ENCODE peak calls at places on chromosome 4, in six cellular contexts. Q, M, V, Y, X and B are unnamed samples.

GRCh38 chr4:145734576-145735329 is 54.8 kb downstream of the C4orf51 start:
- DNase-seq in Q (peak; percentile 27), M (peak; percentile 86), V (peak; percentile 45), Y (peak; percentile 23), X (peak; percentile 94), B (peak; percentile 75)

GRCh38 chr4:183335369-183335940 is 13.2 kb upstream of the CLDN24 start:
- DNase-seq in Q (no peak), M (peak; percentile 0), V (peak; percentile 8), Y (no peak), X (peak; percentile 91), B (no peak)

GRCh38 chr4:155009288-155009687 is 199.1 kb upstream of the NPY2R start:
- DNase-seq in Q (no peak), M (no peak), V (no peak), Y (no peak), X (no peak), B (no peak)

GRCh38 chr4:4428966-4429875 is 42.3 kb downstream of the NSG1 start:
- DNase-seq in Q (no peak), M (no peak), V (no peak), Y (no peak), X (no peak), B (no peak)

GRCh38 chr4:125677665-125678307 is 363.0 kb downstream of the FAT4 start:
- DNase-seq in Q (no peak), M (no peak), V (no peak), Y (no peak), X (peak; percentile 6), B (no peak)

GRCh38 chr4:73127839-73128448 is 58.4 kb upstream of the COX18 start:
- DNase-seq in Q (no peak), M (no peak), V (peak; percentile 8), Y (no peak), X (peak; percentile 17), B (no peak)

GRCh38 chr4:37066149-37066548 is 178.4 kb upstream of the NWD2 start:
- DNase-seq in Q (no peak), M (peak; percentile 63), V (no peak), Y (no peak), X (no peak), B (no peak)

GRCh38 chr4:167964766-167965373 is 127.5 kb upstream of the ANXA10 start:
- DNase-seq in Q (no peak), M (no peak), V (no peak), Y (no peak), X (peak; percentile 39), B (no peak)

GRCh38 chr4:1080432-1080831 is 32.9 kb downstream of the RNF212 start:
- DNase-seq in Q (no peak), M (no peak), V (no peak), Y (no peak), X (no peak), B (no peak)

GRCh38 chr4:1393866-1394265 is 12.4 kb downstream of the NKX1-1 start:
- DNase-seq in Q (no peak), M (peak; percentile 5), V (no peak), Y (no peak), X (no peak), B (no peak)

GRCh38 chr4:87005690-87006461 is 71.1 kb downstream of the AFF1 start:
- DNase-seq in Q (peak; percentile 51), M (no peak), V (no peak), Y (no peak), X (peak; percentile 44), B (no peak)

GRCh38 chr4:76035146-76035545 is 724 bp downstream of the CXCL11 start:
- DNase-seq in Q (no peak), M (no peak), V (no peak), Y (no peak), X (no peak), B (no peak)

GRCh38 chr4:67568820-67569219 is 10.3 kb downstream of the STAP1 start:
- DNase-seq in Q (no peak), M (no peak), V (no peak), Y (no peak), X (no peak), B (no peak)

GRCh38 chr4:154491341-154491679 is 289 bp downstream of the DCHS2 start:
- DNase-seq in Q (no peak), M (no peak), V (peak; percentile 14), Y (no peak), X (no peak), B (no peak)

GRCh38 chr4:168751263-168752225 is 254.7 kb downstream of the PALLD start:
- DNase-seq in Q (no peak), M (no peak), V (no peak), Y (no peak), X (no peak), B (no peak)

GRCh38 chr4:6541789-6542188 is 33.2 kb upstream of the MAN2B2 start:
- DNase-seq in Q (no peak), M (no peak), V (no peak), Y (no peak), X (no peak), B (no peak)

GRCh38 chr4:36277533-36277932 is 3.9 kb upstream of the DTHD1 start:
- DNase-seq in Q (no peak), M (no peak), V (no peak), Y (no peak), X (no peak), B (no peak)

DNA sequence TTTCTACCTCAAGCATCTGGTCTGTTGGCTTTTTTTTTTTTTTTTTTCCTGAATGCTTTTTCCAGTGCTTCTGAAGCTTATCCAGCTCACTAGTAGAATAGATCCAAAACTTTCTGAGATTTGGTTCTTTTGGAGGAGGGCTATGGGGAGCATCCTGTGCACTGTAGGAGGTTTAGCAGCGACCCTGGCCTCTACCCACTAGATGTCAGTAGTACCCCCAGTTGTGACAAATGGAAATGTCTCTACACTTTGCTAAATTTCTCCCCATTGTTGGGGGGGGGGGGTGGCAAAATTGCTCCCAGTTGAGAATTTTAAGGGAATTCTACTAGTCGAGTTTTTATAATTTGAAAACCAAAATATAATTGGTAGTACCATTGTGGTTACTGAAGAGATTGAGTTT is 23.0 kb upstream of the PPA2 start:
- DNase-seq in Q (no peak), M (no peak), V (no peak), Y (no peak), X (no peak), B (no peak)
- TF ChIP-seq CTCF in Q (peak; percentile 38), M (no peak), V (no peak), Y (no peak), X (no peak), B (no peak)

DNA sequence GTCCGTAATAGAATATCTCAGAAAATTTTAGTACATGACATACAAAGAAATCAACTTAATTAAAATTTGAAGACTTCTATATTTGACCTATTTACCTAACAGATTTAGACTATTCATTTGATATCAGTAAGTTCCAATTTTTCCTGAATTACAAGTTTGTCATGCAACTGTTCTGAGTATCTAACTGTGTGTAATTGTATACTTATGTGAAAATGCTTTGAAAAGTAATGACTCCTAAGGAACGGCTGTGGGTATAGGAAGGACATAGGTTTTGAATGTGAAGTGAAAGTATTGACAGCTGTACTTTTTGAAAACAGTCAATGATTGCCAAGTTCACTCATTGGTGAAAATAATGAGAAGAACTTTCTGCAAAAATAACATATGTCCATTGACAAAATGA is 2.9 kb downstream of the GRIA2 start:
- DNase-seq in Q (no peak), M (no peak), V (no peak), Y (no peak), X (no peak), B (no peak)
- H3K4me3 ChIP-seq in Q (no peak overlapping the region), M (no peak overlapping the region), V (no peak overlapping the region), Y (no peak overlapping the region), X (no peak overlapping the region), B (no peak overlapping the region)

GRCh38 chr4:119526786-119527550 is 101.6 kb downstream of the PDE5A start:
- DNase-seq in Q (no peak), M (no peak), V (no peak), Y (no peak), X (peak; percentile 35), B (no peak)

GRCh38 chr4:119523399-119523798 is 105.2 kb downstream of the PDE5A start:
- DNase-seq in Q (no peak), M (no peak), V (no peak), Y (no peak), X (peak; percentile 31), B (no peak)

GRCh38 chr4:119521306-119521705 is 107.3 kb downstream of the PDE5A start:
- DNase-seq in Q (no peak), M (no peak), V (no peak), Y (no peak), X (no peak), B (no peak)

GRCh38 chr4:119525771-119526712 is 102.6 kb downstream of the PDE5A start:
- DNase-seq in Q (no peak), M (no peak), V (no peak), Y (no peak), X (peak; percentile 41), B (no peak)

GRCh38 chr4:119525005-119525749 is 103.4 kb downstream of the PDE5A start:
- DNase-seq in Q (no peak), M (no peak), V (no peak), Y (no peak), X (peak; percentile 90), B (no peak)
- TF ChIP-seq POLR2A in Q (no peak), M (no peak), V (no peak), Y (no peak), X (no peak), B (no peak)

GRCh38 chr4:14449308-14449707 is 553.0 kb upstream of the CPEB2 start:
- DNase-seq in Q (no peak), M (no peak), V (no peak), Y (no peak), X (no peak), B (no peak)
- TF ChIP-seq CTCF in Q (no peak), M (no peak), V (no peak), Y (no peak), X (no peak), B (no peak)

GRCh38 chr4:123291329-123291728 is 105.3 kb upstream of the SPRY1 start:
- DNase-seq in Q (no peak), M (no peak), V (no peak), Y (no peak), X (peak; percentile 11), B (no peak)
- H3K4me3 ChIP-seq in Q (no peak overlapping the region), M (no peak overlapping the region), V (no peak overlapping the region), Y (no peak overlapping the region), X (no peak overlapping the region), B (no peak overlapping the region)

GRCh38 chr4:25913056-25913850 is 767 bp upstream of the SMIM20 start:
- DNase-seq in Q (no peak), M (peak; percentile 29), V (no peak), Y (no peak), X (peak; percentile 15), B (no peak)

GRCh38 chr4:25915359-25915716 is 1.3 kb downstream of the SMIM20 start:
- DNase-seq in Q (no peak), M (no peak), V (no peak), Y (no peak), X (no peak), B (no peak)

GRCh38 chr4:25911356-25911755 is 2.7 kb upstream of the SMIM20 start:
- DNase-seq in Q (no peak), M (no peak), V (no peak), Y (no peak), X (no peak), B (no peak)

GRCh38 chr4:25914670-25915358 is 794 bp downstream of the SMIM20 start:
- DNase-seq in Q (no peak), M (no peak), V (no peak), Y (no peak), X (no peak), B (no peak)

GRCh38 chr4:25913851-25914669 is at the start of gene SMIM20:
- DNase-seq in Q (peak; percentile 56), M (peak; percentile 94), V (peak; percentile 77), Y (peak; percentile 85), X (peak; percentile 78), B (peak; percentile 92)
- TF ChIP-seq POLR2A in Q (peak; percentile 94), M (peak; percentile 88), V (peak; percentile 51), Y (peak; percentile 20), X (peak; percentile 85), B (peak; percentile 53)